ENCODE peak calls at places on chromosomes 11 and 22, in seven cellular contexts. One of them, this sample, is unnamed.
A peak's percentile ranks its signal among the peaks of the same experiment; 100 is the strongest.

GRCh38 chr11:77324508-77324907 is 23.0 kb upstream of the GDPD4 start:
- DNase-seq in aorta: no peak
- DNase-seq in effector memory CD4-positive, alpha-beta T cell: no peak
- DNase-seq in uterus: no peak
- DNase-seq in fibroblast of lung: no peak
- DNase-seq in right cardiac atrium: no peak
- DNase-seq in transverse colon: no peak
- DNase-seq in this sample: no peak

GRCh38 chr11:128405693-128406364 is 181.5 kb downstream of the ETS1 start:
- DNase-seq in effector memory CD4-positive, alpha-beta T cell: no peak
- DNase-seq in uterus: no peak
- DNase-seq in transverse colon: no peak
- DNase-seq in aorta: no peak
- DNase-seq in right cardiac atrium: peak; percentile 41
- DNase-seq in fibroblast of lung: no peak
- DNase-seq in this sample: no peak

GRCh38 chr22:45880732-45881523 is 96.0 kb downstream of the WNT7B start:
- DNase-seq in right cardiac atrium: peak; percentile 37
- DNase-seq in uterus: no peak
- DNase-seq in transverse colon: no peak
- DNase-seq in fibroblast of lung: no peak
- DNase-seq in aorta: peak; percentile 62
- DNase-seq in effector memory CD4-positive, alpha-beta T cell: no peak
- DNase-seq in this sample: no peak

GRCh38 chr11:68038718-68039525 is at the start of gene TCIRG1:
- DNase-seq in effector memory CD4-positive, alpha-beta T cell: peak; percentile 41
- DNase-seq in aorta: peak; percentile 94
- DNase-seq in transverse colon: peak; percentile 92
- DNase-seq in fibroblast of lung: peak; percentile 72
- DNase-seq in uterus: peak; percentile 87
- DNase-seq in right cardiac atrium: peak; percentile 96
- DNase-seq in this sample: peak; percentile 90

GRCh38 chr22:50329236-50329635 is 2.4 kb upstream of the DENND6B start:
- DNase-seq in effector memory CD4-positive, alpha-beta T cell: no peak
- DNase-seq in transverse colon: no peak
- DNase-seq in fibroblast of lung: peak; percentile 74
- DNase-seq in uterus: no peak
- DNase-seq in aorta: no peak
- DNase-seq in right cardiac atrium: no peak
- DNase-seq in this sample: no peak

GRCh38 chr22:18987765-18988164 is 51.7 kb upstream of the PRODH start:
- DNase-seq in effector memory CD4-positive, alpha-beta T cell: no peak
- DNase-seq in uterus: no peak
- DNase-seq in fibroblast of lung: no peak
- DNase-seq in transverse colon: no peak
- DNase-seq in aorta: peak; percentile 64
- DNase-seq in right cardiac atrium: no peak
- DNase-seq in this sample: no peak

GRCh38 chr11:126748097-126748756 is 252.3 kb downstream of the KIRREL3 start:
- DNase-seq in right cardiac atrium: no peak
- DNase-seq in fibroblast of lung: peak; percentile 6
- DNase-seq in effector memory CD4-positive, alpha-beta T cell: no peak
- DNase-seq in aorta: no peak
- DNase-seq in uterus: no peak
- DNase-seq in transverse colon: no peak
- DNase-seq in this sample: no peak

GRCh38 chr22:36998620-36999351 is 20.5 kb downstream of the TST start:
- DNase-seq in aorta: no peak
- DNase-seq in transverse colon: peak; percentile 44
- DNase-seq in effector memory CD4-positive, alpha-beta T cell: no peak
- DNase-seq in right cardiac atrium: no peak
- DNase-seq in uterus: no peak
- DNase-seq in fibroblast of lung: no peak
- DNase-seq in this sample: no peak

GRCh38 chr22:45083659-45084305 is 74.0 kb upstream of the PHF21B start:
- DNase-seq in fibroblast of lung: peak; percentile 86
- DNase-seq in aorta: no peak
- DNase-seq in effector memory CD4-positive, alpha-beta T cell: no peak
- DNase-seq in transverse colon: no peak
- DNase-seq in uterus: no peak
- DNase-seq in right cardiac atrium: no peak
- DNase-seq in this sample: no peak

GRCh38 chr11:1060885-1061616 is 13.6 kb upstream of the MUC2 start:
- DNase-seq in right cardiac atrium: no peak
- DNase-seq in fibroblast of lung: peak; percentile 82
- DNase-seq in transverse colon: peak; percentile 92
- DNase-seq in aorta: no peak
- DNase-seq in effector memory CD4-positive, alpha-beta T cell: no peak
- DNase-seq in uterus: peak; percentile 34
- DNase-seq in this sample: peak; percentile 48

GRCh38 chr11:73130181-73130580 is 11.9 kb downstream of the FCHSD2 start:
- DNase-seq in transverse colon: no peak
- DNase-seq in fibroblast of lung: no peak
- DNase-seq in effector memory CD4-positive, alpha-beta T cell: no peak
- DNase-seq in uterus: no peak
- DNase-seq in right cardiac atrium: no peak
- DNase-seq in aorta: no peak
- DNase-seq in this sample: no peak

GRCh38 chr11:72005347-72006260 is 6.9 kb downstream of the IL18BP start:
- DNase-seq in right cardiac atrium: no peak
- DNase-seq in fibroblast of lung: no peak
- DNase-seq in transverse colon: no peak
- DNase-seq in effector memory CD4-positive, alpha-beta T cell: no peak
- DNase-seq in aorta: peak; percentile 73
- DNase-seq in uterus: peak; percentile 32
- DNase-seq in this sample: no peak

GRCh38 chr22:44245867-44246266 is 65.1 kb downstream of the PARVG start:
- DNase-seq in aorta: no peak
- DNase-seq in uterus: no peak
- DNase-seq in right cardiac atrium: no peak
- DNase-seq in transverse colon: no peak
- DNase-seq in effector memory CD4-positive, alpha-beta T cell: no peak
- DNase-seq in fibroblast of lung: no peak
- DNase-seq in this sample: no peak

GRCh38 chr11:72222106-72222891 is 2.3 kb upstream of the INPPL1 start:
- DNase-seq in right cardiac atrium: peak; percentile 48
- DNase-seq in uterus: peak; percentile 19
- DNase-seq in aorta: no peak
- DNase-seq in effector memory CD4-positive, alpha-beta T cell: no peak
- DNase-seq in transverse colon: no peak
- DNase-seq in fibroblast of lung: no peak
- DNase-seq in this sample: no peak

GRCh38 chr22:29205260-29205597 is 467 bp upstream of the EMID1 start:
- DNase-seq in uterus: no peak
- DNase-seq in aorta: no peak
- DNase-seq in right cardiac atrium: no peak
- DNase-seq in fibroblast of lung: no peak
- DNase-seq in transverse colon: no peak
- DNase-seq in effector memory CD4-positive, alpha-beta T cell: no peak
- DNase-seq in this sample: no peak

GRCh38 chr22:32987081-32987631 is 71.0 kb downstream of the SYN3 start:
- DNase-seq in fibroblast of lung: peak; percentile 93
- DNase-seq in right cardiac atrium: no peak
- DNase-seq in effector memory CD4-positive, alpha-beta T cell: no peak
- DNase-seq in transverse colon: no peak
- DNase-seq in uterus: no peak
- DNase-seq in aorta: no peak
- DNase-seq in this sample: no peak

GRCh38 chr11:61980783-61981541 is 13.5 kb upstream of the FTH1 start:
- DNase-seq in fibroblast of lung: no peak
- DNase-seq in aorta: peak; percentile 27
- DNase-seq in uterus: no peak
- DNase-seq in effector memory CD4-positive, alpha-beta T cell: no peak
- DNase-seq in right cardiac atrium: no peak
- DNase-seq in transverse colon: no peak
- DNase-seq in this sample: no peak

GRCh38 chr11:68297812-68298658 is 14.4 kb upstream of the LRP5 start:
- DNase-seq in right cardiac atrium: peak; percentile 93
- DNase-seq in uterus: peak; percentile 74
- DNase-seq in fibroblast of lung: peak; percentile 44
- DNase-seq in transverse colon: peak; percentile 91
- DNase-seq in aorta: peak; percentile 94
- DNase-seq in effector memory CD4-positive, alpha-beta T cell: peak; percentile 46
- DNase-seq in this sample: peak; percentile 83

GRCh38 chr22:19549428-19549827 is 25.2 kb upstream of the CLDN5 start:
- DNase-seq in uterus: no peak
- DNase-seq in transverse colon: no peak
- DNase-seq in right cardiac atrium: no peak
- DNase-seq in effector memory CD4-positive, alpha-beta T cell: no peak
- DNase-seq in aorta: no peak
- DNase-seq in fibroblast of lung: no peak
- DNase-seq in this sample: no peak

GRCh38 chr22:23061471-23062280 is 8.6 kb upstream of the GNAZ start:
- DNase-seq in fibroblast of lung: no peak
- DNase-seq in right cardiac atrium: no peak
- DNase-seq in aorta: peak; percentile 43
- DNase-seq in effector memory CD4-positive, alpha-beta T cell: no peak
- DNase-seq in transverse colon: no peak
- DNase-seq in uterus: no peak
- DNase-seq in this sample: no peak

GRCh38 chr11:9138612-9139579 is 47.5 kb upstream of the SCUBE2 start:
- DNase-seq in effector memory CD4-positive, alpha-beta T cell: peak; percentile 7
- DNase-seq in aorta: no peak
- DNase-seq in right cardiac atrium: no peak
- DNase-seq in transverse colon: peak; percentile 17
- DNase-seq in fibroblast of lung: peak; percentile 92
- DNase-seq in uterus: peak; percentile 39
- DNase-seq in this sample: no peak

GRCh38 chr11:105032495-105032894 is 2.4 kb downstream of the CASP1 start:
- DNase-seq in uterus: no peak
- DNase-seq in transverse colon: no peak
- DNase-seq in right cardiac atrium: no peak
- DNase-seq in aorta: no peak
- DNase-seq in effector memory CD4-positive, alpha-beta T cell: no peak
- DNase-seq in fibroblast of lung: no peak
- DNase-seq in this sample: no peak

GRCh38 chr11:34351687-34352469 is 5.9 kb downstream of the ABTB2 start:
- DNase-seq in transverse colon: no peak
- DNase-seq in aorta: no peak
- DNase-seq in right cardiac atrium: no peak
- DNase-seq in uterus: no peak
- DNase-seq in fibroblast of lung: no peak
- DNase-seq in effector memory CD4-positive, alpha-beta T cell: no peak
- DNase-seq in this sample: no peak

GRCh38 chr11:134464196-134464595 is 52.2 kb upstream of the B3GAT1 start:
- DNase-seq in uterus: no peak
- DNase-seq in fibroblast of lung: no peak
- DNase-seq in right cardiac atrium: no peak
- DNase-seq in effector memory CD4-positive, alpha-beta T cell: no peak
- DNase-seq in transverse colon: no peak
- DNase-seq in aorta: peak; percentile 34
- DNase-seq in this sample: no peak
- H3K27ac ChIP-seq in uterus: no peak overlapping the region
- H3K27ac ChIP-seq in fibroblast of lung: no peak overlapping the region
- H3K27ac ChIP-seq in right cardiac atrium: no peak overlapping the region
- H3K27ac ChIP-seq in effector memory CD4-positive, alpha-beta T cell: no peak overlapping the region
- H3K27ac ChIP-seq in transverse colon: no peak overlapping the region
- H3K27ac ChIP-seq in aorta: no peak overlapping the region
- H3K27ac ChIP-seq in this sample: no peak overlapping the region

GRCh38 chr22:42895541-42895981 is 38.5 kb upstream of the ARFGAP3 start:
- DNase-seq in effector memory CD4-positive, alpha-beta T cell: no peak
- DNase-seq in fibroblast of lung: no peak
- DNase-seq in transverse colon: no peak
- DNase-seq in uterus: no peak
- DNase-seq in right cardiac atrium: peak; percentile 67
- DNase-seq in aorta: no peak
- DNase-seq in this sample: no peak
- H3K4me3 ChIP-seq in effector memory CD4-positive, alpha-beta T cell: no peak overlapping the region
- H3K4me3 ChIP-seq in fibroblast of lung: no peak overlapping the region
- H3K4me3 ChIP-seq in transverse colon: no peak overlapping the region
- H3K4me3 ChIP-seq in uterus: no peak overlapping the region
- H3K4me3 ChIP-seq in right cardiac atrium: no peak overlapping the region
- H3K4me3 ChIP-seq in aorta: no peak overlapping the region
- H3K4me3 ChIP-seq in this sample: no peak overlapping the region

GRCh38 chr11:86624366-86624765 is 48.0 kb downstream of the ME3 start:
- DNase-seq in right cardiac atrium: no peak
- DNase-seq in transverse colon: no peak
- DNase-seq in uterus: no peak
- DNase-seq in aorta: no peak
- DNase-seq in effector memory CD4-positive, alpha-beta T cell: no peak
- DNase-seq in fibroblast of lung: no peak
- DNase-seq in this sample: no peak

GRCh38 chr11:86621854-86622253 is 50.6 kb downstream of the ME3 start:
- DNase-seq in fibroblast of lung: no peak
- DNase-seq in uterus: no peak
- DNase-seq in effector memory CD4-positive, alpha-beta T cell: no peak
- DNase-seq in aorta: no peak
- DNase-seq in right cardiac atrium: no peak
- DNase-seq in transverse colon: no peak
- DNase-seq in this sample: no peak

GRCh38 chr11:86623736-86624135 is 48.7 kb downstream of the ME3 start:
- DNase-seq in uterus: no peak
- DNase-seq in effector memory CD4-positive, alpha-beta T cell: no peak
- DNase-seq in fibroblast of lung: no peak
- DNase-seq in aorta: no peak
- DNase-seq in right cardiac atrium: no peak
- DNase-seq in transverse colon: no peak
- DNase-seq in this sample: no peak

GRCh38 chr11:86623041-86623621 is 49.3 kb downstream of the ME3 start:
- DNase-seq in aorta: no peak
- DNase-seq in transverse colon: no peak
- DNase-seq in fibroblast of lung: peak; percentile 58
- DNase-seq in effector memory CD4-positive, alpha-beta T cell: no peak
- DNase-seq in right cardiac atrium: no peak
- DNase-seq in uterus: no peak
- DNase-seq in this sample: no peak

DNA sequence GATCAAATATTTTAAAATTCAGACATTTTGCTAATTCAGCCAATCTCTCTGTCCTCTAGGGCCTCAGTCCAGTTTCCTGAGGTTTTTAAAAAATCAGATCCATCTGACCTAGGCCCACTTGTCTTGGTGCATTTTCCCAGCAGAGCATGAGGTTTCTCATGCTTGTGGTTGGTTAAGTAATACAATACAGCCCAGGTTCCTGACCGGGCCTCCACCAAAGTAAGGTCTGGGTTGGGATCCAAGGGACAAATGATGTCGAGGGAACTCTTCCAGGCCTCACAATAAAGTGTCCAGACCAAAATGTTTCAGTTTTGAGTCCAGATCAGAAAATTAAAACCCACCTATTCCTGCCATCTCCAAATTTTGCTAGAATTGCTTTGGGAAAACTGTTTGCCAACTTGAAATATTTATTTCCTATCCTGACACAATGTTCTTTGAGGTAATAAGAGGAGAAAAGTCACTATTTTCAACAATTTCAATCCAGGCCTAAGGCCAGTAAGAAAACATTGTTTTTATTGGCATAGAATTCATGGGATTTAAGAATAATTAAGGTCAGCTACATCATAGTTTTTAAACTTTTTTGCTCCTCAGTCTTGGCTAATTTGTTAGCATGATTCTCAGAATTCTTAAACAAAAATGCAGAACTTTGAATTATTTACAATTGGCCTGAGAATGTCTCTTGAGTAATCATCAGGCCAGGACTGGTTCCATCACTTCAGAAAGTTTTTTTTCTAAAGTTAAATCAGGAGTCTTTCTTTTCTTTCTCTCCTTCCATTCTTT is 51.4 kb downstream of the ME3 start:
- DNase-seq in right cardiac atrium: no peak
- DNase-seq in fibroblast of lung: peak; percentile 87
- DNase-seq in uterus: no peak
- DNase-seq in aorta: no peak
- DNase-seq in transverse colon: no peak
- DNase-seq in effector memory CD4-positive, alpha-beta T cell: no peak
- DNase-seq in this sample: peak; percentile 24
- H3K27me3 ChIP-seq in right cardiac atrium: no peaks in the 10 kb centered on the region
- H3K27me3 ChIP-seq in fibroblast of lung: no peaks in the 10 kb centered on the region
- H3K27me3 ChIP-seq in uterus: no peaks in the 10 kb centered on the region
- H3K27me3 ChIP-seq in aorta: no peaks in the 10 kb centered on the region
- H3K27me3 ChIP-seq in transverse colon: no peaks in the 10 kb centered on the region
- H3K27me3 ChIP-seq in effector memory CD4-positive, alpha-beta T cell: no peaks in the 10 kb centered on the region
- H3K27me3 ChIP-seq in this sample: no peaks in the 10 kb centered on the region

GRCh38 chr11:122398851-122399250 is 256.7 kb upstream of the UBASH3B start:
- DNase-seq in right cardiac atrium: no peak
- DNase-seq in aorta: no peak
- DNase-seq in effector memory CD4-positive, alpha-beta T cell: no peak
- DNase-seq in fibroblast of lung: no peak
- DNase-seq in uterus: no peak
- DNase-seq in transverse colon: no peak
- DNase-seq in this sample: no peak
- H3K27ac ChIP-seq in right cardiac atrium: no peak overlapping the region
- H3K27ac ChIP-seq in aorta: no peak overlapping the region
- H3K27ac ChIP-seq in effector memory CD4-positive, alpha-beta T cell: no peak overlapping the region
- H3K27ac ChIP-seq in fibroblast of lung: no peak overlapping the region
- H3K27ac ChIP-seq in uterus: no peak overlapping the region
- H3K27ac ChIP-seq in transverse colon: no peak overlapping the region
- H3K27ac ChIP-seq in this sample: no peak overlapping the region

This sample was measured in psoas muscle.